ENCODE peak calls at places on chromosomes 1 and 21, in four cellular contexts. S, P, M and Z are unnamed samples.
A peak's percentile ranks its signal among the peaks of the same experiment; 100 is the strongest.

GRCh38 chr1:21764615-21765423 is 18.1 kb downstream of the USP48 start:
- DNase-seq in S (peak; percentile 93), P (peak; percentile 15), M (peak; percentile 89), Z (peak; percentile 44)

GRCh38 chr1:10252508-10252907 is 42.1 kb downstream of the KIF1B start:
- DNase-seq in S (peak; percentile 54), P (no peak), M (peak; percentile 43), Z (no peak)

GRCh38 chr1:110262846-110263631 is 52.9 kb downstream of the KCNC4 start:
- DNase-seq in S (no peak), P (no peak), M (no peak), Z (no peak)

GRCh38 chr1:39540504-39541031 is 36.0 kb downstream of the PABPC4 start:
- DNase-seq in S (peak; percentile 29), P (no peak), M (peak; percentile 91), Z (no peak)

GRCh38 chr1:31931241-31932225 is 6.6 kb downstream of the PTP4A2 start:
- DNase-seq in S (peak; percentile 62), P (no peak), M (peak; percentile 53), Z (no peak)

GRCh38 chr1:57061369-57061768 is 95.6 kb upstream of the C8B start:
- DNase-seq in S (no peak), P (no peak), M (peak; percentile 2), Z (no peak)

GRCh38 chr1:203954788-203955552 is 93.6 kb downstream of the SNRPE start:
- DNase-seq in S (no peak), P (no peak), M (no peak), Z (no peak)

GRCh38 chr1:170510163-170510562 is 21.8 kb upstream of the GORAB start:
- DNase-seq in S (no peak), P (no peak), M (no peak), Z (no peak)

GRCh38 chr1:110477041-110477440 is 26.1 kb downstream of the PROK1 start:
- DNase-seq in S (peak; percentile 76), P (no peak), M (peak; percentile 31), Z (no peak)

DNA sequence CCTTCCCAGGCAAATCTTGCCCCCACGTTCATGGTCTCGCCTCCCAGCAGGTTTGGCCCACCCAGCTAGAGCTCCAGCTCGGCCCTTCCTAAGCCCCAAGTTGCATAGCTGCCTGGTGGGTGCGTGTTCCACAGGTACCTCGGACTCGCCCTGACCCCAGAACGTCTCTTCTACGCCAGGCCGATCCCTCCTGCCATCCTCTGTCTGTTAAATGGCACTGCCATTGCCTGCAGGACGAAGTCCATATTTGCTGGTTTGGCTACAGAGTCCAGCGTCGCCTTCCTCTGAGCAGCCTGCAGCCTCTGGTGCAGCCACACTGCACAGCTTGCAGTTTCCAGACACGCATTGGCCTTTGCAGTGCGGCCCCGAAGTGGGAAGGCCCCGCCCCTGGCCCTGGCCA is 228.1 kb downstream of the SDCCAG8 start:
- DNase-seq in S (no peak), P (no peak), M (no peak), Z (no peak)
- H3K9ac ChIP-seq in S (no peak overlapping the region), P (no peak overlapping the region), M (no peak overlapping the region), Z (no peak overlapping the region)

DNA sequence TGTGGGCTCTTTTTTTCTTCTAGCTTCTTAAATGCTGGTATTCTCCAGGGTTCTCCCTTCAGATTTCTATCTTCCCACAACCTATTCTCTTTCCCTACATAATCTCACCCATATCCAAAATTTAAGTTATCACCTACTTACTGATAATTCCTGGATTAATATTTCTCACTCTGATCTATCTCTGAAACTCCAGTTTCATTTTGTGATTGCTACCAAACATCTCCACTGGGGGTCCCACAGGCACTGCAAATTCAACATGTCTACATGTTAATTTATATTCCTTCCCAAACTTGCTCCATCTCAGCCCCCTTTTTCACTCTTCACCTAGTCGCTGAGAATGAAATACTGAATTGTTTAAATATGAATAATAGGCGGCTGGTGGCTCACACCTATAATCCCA is 9.9 kb upstream of the C1orf141 start:
- DNase-seq in S (no peak), P (peak; percentile 28), M (peak; percentile 7), Z (no peak)
- TF ChIP-seq CTCF in S (peak; percentile 40), P (peak; percentile 55), M (peak; percentile 48), Z (peak; percentile 38)

DNA sequence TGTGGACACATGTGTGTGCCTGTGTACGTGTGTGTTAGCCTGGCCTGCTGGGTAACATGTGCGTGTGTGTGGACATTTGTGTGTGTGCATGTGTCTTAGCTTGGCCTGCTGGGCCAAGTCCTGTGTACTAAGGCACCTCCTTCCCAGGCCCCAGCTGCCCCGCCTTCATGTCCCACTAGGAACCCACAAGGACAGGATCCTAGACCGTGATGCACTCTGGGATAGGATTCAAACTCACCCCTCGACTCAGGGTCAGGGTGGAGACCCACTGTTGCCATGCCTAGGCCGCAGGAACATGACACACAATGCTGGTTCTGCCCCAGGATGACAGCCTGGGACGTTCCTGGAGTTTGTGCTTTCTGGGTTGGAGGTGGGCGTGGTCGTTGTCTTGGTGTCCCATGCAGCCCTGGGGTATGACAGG is 89.9 kb upstream of the TMPRSS2 start:
- DNase-seq in S (no peak), P (no peak), M (no peak), Z (no peak)
- H3K9ac ChIP-seq in S (no peak overlapping the region), P (no peak overlapping the region), M (no peak overlapping the region), Z (no peak overlapping the region)

GRCh38 chr1:88189525-88189924 is 494.5 kb upstream of the PKN2 start:
- DNase-seq in S (no peak), P (no peak), M (no peak), Z (no peak)

GRCh38 chr1:88191917-88192316 is 492.2 kb upstream of the PKN2 start:
- DNase-seq in S (no peak), P (no peak), M (no peak), Z (no peak)

DNA sequence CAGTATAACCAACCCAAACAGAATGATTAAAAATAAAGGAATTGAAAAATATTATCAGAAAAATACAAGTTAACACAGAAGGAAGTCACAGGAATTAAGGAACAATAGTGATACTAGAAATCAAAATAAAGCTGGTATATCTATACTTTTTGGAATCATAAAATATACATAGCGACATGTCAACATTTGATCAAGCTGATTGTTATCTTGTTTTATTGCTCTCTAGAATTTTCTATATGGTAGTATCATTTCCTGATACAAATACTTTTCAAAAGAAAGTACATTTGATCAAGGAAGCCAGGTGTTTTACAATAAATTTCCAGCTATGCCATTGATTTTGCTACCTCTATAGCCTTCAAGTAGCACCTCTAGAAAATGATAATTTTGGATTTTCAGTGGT is 489.5 kb upstream of the PKN2 start:
- DNase-seq in S (no peak), P (no peak), M (no peak), Z (no peak)
- TF ChIP-seq CTCF in S (no peak), P (no peak), M (no peak), Z (no peak)

DNA sequence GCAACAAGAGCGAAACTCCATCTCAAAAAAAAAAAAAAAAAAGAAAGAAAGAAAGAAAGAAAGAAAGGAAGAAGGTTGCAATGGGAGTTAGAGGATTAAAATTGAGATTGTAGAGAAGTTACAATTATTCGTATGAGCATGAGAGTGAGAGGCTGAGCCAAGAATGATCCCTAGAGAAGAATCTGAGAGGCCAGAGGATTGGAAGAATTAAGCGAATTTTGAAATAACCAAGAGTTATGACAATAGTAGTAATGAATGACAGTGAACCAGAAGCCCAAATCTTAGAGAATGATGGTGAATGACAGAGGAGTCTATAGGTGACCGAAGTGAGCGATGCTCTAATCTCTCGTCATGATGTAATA is 369 bp upstream of the ZYG11B start:
- DNase-seq in S (no peak), P (no peak), M (no peak), Z (no peak)
- H3K9ac ChIP-seq in S (peak overlapping the region; percentile 47), P (no peak overlapping the region), M (no peak overlapping the region), Z (no peak overlapping the region)

DNA sequence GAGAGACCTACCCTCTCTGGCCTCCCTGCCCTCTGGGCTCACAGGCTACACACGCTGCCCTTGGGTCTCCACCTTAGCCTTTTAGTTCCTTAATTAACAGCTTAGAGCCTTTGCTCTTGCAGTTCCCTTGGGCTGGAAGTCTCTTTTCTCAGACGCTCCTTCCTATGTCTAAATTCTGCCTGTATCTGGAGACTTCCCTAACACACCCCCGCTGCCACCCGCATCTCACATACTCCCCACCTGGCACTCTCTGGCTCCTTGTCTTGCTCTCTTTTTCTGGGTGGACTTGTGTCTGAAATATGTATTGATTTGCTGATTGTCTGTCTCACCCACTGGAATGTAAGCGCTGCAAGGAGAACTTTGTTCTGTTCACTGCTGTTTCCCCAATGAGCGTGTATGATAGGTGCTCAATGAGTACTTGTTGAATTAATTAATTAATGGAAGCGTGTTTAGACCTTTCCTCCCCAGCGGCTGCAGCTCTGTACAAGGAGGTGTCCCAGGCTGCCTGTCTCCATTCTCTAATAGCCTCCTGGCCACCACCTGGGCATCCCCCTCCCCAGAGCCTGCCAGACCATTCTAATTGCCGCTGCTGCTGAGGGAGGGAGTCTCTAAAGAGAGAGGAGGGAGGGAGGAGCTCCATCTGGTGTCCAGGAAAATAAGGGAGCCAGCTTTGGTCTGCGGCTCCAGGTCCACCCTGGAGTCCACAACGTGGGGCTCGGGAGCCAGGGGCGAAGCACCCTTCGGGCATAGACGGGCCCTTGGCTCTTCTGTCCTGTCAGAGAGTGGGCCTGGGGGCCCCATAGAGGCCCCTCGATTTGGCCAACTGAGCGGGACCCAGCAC is 95.3 kb downstream of the RNF220 start:
- DNase-seq in S (peak; percentile 12), P (peak; percentile 63), M (peak; percentile 23), Z (peak; percentile 79)
- TF ChIP-seq CTCF in S (no peak), P (peak; percentile 23), M (peak; percentile 30), Z (peak; percentile 50)

DNA sequence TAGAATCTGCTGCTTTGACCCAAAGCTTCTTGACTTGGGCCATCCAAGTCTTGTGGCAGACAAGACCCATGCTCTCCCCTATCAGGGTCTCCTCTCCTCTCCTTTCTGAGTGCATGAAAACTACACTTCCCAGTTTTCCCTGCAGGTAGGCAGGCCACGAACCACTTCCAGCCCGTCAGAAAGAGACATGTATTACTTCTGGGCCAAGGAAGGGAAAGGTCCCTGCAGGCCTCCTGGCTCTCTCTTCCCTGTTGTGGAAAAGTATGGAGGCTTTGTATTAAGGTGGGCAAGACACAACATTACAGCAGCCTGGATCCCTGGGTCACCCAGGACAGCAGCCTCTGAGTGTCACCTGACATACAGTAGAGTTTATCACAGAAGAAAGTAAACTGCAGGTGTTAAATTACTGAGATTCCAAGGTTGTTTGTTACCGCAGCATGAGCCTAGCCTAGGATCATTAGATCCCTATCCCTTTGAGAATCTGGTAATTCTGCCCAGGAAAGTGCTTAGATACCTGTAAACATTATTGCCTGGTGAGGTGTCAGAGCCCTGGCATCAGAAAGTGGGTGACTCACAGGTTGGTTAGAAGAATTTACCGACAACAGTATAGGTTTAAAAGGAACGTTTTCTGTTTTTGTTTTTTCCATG is 717.3 kb downstream of the MATN1 start:
- DNase-seq in S (no peak), P (no peak), M (no peak), Z (peak; percentile 10)
- H3K9ac ChIP-seq in S (no peak overlapping the region), P (no peak overlapping the region), M (no peak overlapping the region), Z (no peak overlapping the region)

DNA sequence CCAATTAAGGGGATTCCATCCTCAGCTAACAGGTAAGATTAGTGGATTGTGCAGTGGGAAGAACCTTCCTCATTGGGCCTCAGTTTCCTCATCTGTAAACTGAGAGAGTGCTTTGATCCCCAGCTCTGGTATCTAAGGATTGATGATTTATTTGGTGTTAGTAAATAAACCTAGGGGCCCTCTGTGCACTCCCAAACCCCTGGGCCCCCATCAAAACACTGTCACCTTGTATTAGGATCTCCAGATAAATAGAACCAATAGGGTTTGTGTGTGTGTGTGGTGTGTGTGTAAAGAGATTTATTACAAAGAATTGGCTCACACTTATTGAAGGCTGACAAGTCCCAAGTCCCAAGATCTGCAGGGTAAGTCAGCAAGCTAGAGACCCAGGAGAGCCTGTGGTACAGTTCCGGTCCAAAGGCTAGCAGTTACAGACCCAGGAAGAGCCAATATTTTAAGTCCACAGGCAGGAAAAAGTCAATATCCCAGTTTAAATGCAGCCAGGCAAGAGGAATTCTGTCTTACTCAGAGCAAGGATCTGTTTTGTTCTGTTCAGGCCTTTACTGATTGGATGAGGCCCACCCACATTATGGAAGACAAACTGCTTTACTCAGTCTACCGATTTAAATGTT is 11.0 kb upstream of the ELK4 start:
- DNase-seq in S (no peak), P (no peak), M (no peak), Z (no peak)
- TF ChIP-seq CTCF in S (no peak), P (no peak), M (no peak), Z (no peak)